ENCODE peak calls at places on chromosomes 11 and 22, in five cellular contexts. One of them, this sample, is unnamed.

GRCh38 chr22:35380537-35381423 is at the start of gene HMOX1:
- DNase-seq in fibroblast of lung: peak
- DNase-seq in kidney: peak
- DNase-seq in GM03348: peak
- DNase-seq in iris pigment epithelial cell: peak
- DNase-seq in this sample: peak

GRCh38 chr11:40328890-40329617 is 1130.4 kb downstream of the LRRC4C start:
- DNase-seq in fibroblast of lung: peak
- DNase-seq in kidney: peak
- DNase-seq in GM03348: peak
- DNase-seq in iris pigment epithelial cell: peak
- DNase-seq in this sample: peak

GRCh38 chr11:64762916-64763803 is 3.4 kb upstream of the PYGM start:
- DNase-seq in fibroblast of lung: peak
- DNase-seq in kidney: peak
- DNase-seq in GM03348: no peak
- DNase-seq in iris pigment epithelial cell: peak
- DNase-seq in this sample: peak

GRCh38 chr11:62179995-62180394 is 10.0 kb upstream of the SCGB1D1 start:
- DNase-seq in fibroblast of lung: no peak
- DNase-seq in kidney: no peak
- DNase-seq in GM03348: no peak
- DNase-seq in iris pigment epithelial cell: no peak
- DNase-seq in this sample: no peak

GRCh38 chr11:113725411-113725810 is 19.3 kb upstream of the TMPRSS5 start:
- DNase-seq in fibroblast of lung: no peak
- DNase-seq in kidney: no peak
- DNase-seq in GM03348: no peak
- DNase-seq in iris pigment epithelial cell: no peak
- DNase-seq in this sample: no peak

GRCh38 chr22:22110548-22111266 is 128.1 kb upstream of the TOP3B start:
- DNase-seq in fibroblast of lung: peak
- DNase-seq in kidney: peak
- DNase-seq in GM03348: peak
- DNase-seq in iris pigment epithelial cell: peak
- DNase-seq in this sample: peak

GRCh38 chr11:118939412-118939915 is 13.7 kb upstream of the BCL9L start:
- DNase-seq in fibroblast of lung: no peak
- DNase-seq in kidney: peak
- DNase-seq in GM03348: no peak
- DNase-seq in iris pigment epithelial cell: no peak
- DNase-seq in this sample: no peak

GRCh38 chr11:64385953-64386704 is 27.2 kb downstream of the RPS6KA4 start:
- DNase-seq in fibroblast of lung: no peak
- DNase-seq in kidney: no peak
- DNase-seq in GM03348: no peak
- DNase-seq in iris pigment epithelial cell: peak
- DNase-seq in this sample: peak

GRCh38 chr11:1921576-1922141 is 2.2 kb downstream of the TNNT3 start:
- DNase-seq in fibroblast of lung: peak
- DNase-seq in kidney: no peak
- DNase-seq in GM03348: peak
- DNase-seq in iris pigment epithelial cell: peak
- DNase-seq in this sample: no peak

GRCh38 chr11:127334466-127334865 is 333.9 kb upstream of the KIRREL3 start:
- DNase-seq in fibroblast of lung: no peak
- DNase-seq in kidney: no peak
- DNase-seq in GM03348: no peak
- DNase-seq in iris pigment epithelial cell: no peak
- DNase-seq in this sample: no peak

GRCh38 chr22:22882033-22882717 is 5.4 kb upstream of the IGLL5 start:
- DNase-seq in fibroblast of lung: no peak
- DNase-seq in kidney: peak
- DNase-seq in GM03348: peak
- DNase-seq in iris pigment epithelial cell: peak
- DNase-seq in this sample: no peak

GRCh38 chr11:111193924-111194490 is 51.5 kb upstream of the POU2AF2 start:
- DNase-seq in fibroblast of lung: no peak
- DNase-seq in kidney: no peak
- DNase-seq in GM03348: no peak
- DNase-seq in iris pigment epithelial cell: no peak
- DNase-seq in this sample: no peak

GRCh38 chr11:16252373-16252772 is 104.0 kb downstream of the SOX6 start:
- DNase-seq in fibroblast of lung: peak
- DNase-seq in kidney: no peak
- DNase-seq in GM03348: no peak
- DNase-seq in iris pigment epithelial cell: peak
- DNase-seq in this sample: peak

GRCh38 chr22:40855104-40855959 is 1.1 kb downstream of the ST13 start:
- DNase-seq in fibroblast of lung: peak
- DNase-seq in kidney: no peak
- DNase-seq in GM03348: peak
- DNase-seq in iris pigment epithelial cell: peak
- DNase-seq in this sample: peak

GRCh38 chr22:44578115-44578457 is 80.1 kb upstream of the RTL6 start:
- DNase-seq in fibroblast of lung: no peak
- DNase-seq in kidney: no peak
- DNase-seq in GM03348: no peak
- DNase-seq in iris pigment epithelial cell: no peak
- DNase-seq in this sample: no peak

GRCh38 chr11:134341805-134342571 is 10.2 kb downstream of the GLB1L2 start:
- DNase-seq in fibroblast of lung: no peak
- DNase-seq in kidney: peak
- DNase-seq in GM03348: no peak
- DNase-seq in iris pigment epithelial cell: no peak
- DNase-seq in this sample: no peak

GRCh38 chr11:15761235-15761634 is 595.1 kb downstream of the SOX6 start:
- DNase-seq in fibroblast of lung: no peak
- DNase-seq in kidney: no peak
- DNase-seq in GM03348: no peak
- DNase-seq in iris pigment epithelial cell: no peak
- DNase-seq in this sample: no peak

GRCh38 chr11:76542436-76542835 is 97.6 kb downstream of the EMSY start:
- DNase-seq in fibroblast of lung: no peak
- DNase-seq in kidney: no peak
- DNase-seq in GM03348: no peak
- DNase-seq in iris pigment epithelial cell: no peak
- DNase-seq in this sample: no peak

GRCh38 chr22:49760630-49761571 is 66.8 kb downstream of the BRD1 start:
- DNase-seq in fibroblast of lung: no peak
- DNase-seq in kidney: peak
- DNase-seq in GM03348: no peak
- DNase-seq in iris pigment epithelial cell: no peak
- DNase-seq in this sample: no peak

GRCh38 chr22:22380098-22381030 is 128.2 kb downstream of the ZNF280B start:
- DNase-seq in fibroblast of lung: no peak
- DNase-seq in kidney: no peak
- DNase-seq in GM03348: no peak
- DNase-seq in iris pigment epithelial cell: no peak
- DNase-seq in this sample: no peak

GRCh38 chr11:20201231-20201630 is 41.0 kb upstream of the DBX1 start:
- DNase-seq in fibroblast of lung: no peak
- DNase-seq in kidney: no peak
- DNase-seq in GM03348: no peak
- DNase-seq in iris pigment epithelial cell: no peak
- DNase-seq in this sample: no peak

GRCh38 chr11:43222215-43222614 is 89.6 kb upstream of the API5 start:
- DNase-seq in fibroblast of lung: no peak
- DNase-seq in kidney: no peak
- DNase-seq in GM03348: peak
- DNase-seq in iris pigment epithelial cell: no peak
- DNase-seq in this sample: no peak

GRCh38 chr11:75272821-75273301 is 32.3 kb downstream of the TPBGL start:
- DNase-seq in fibroblast of lung: no peak
- DNase-seq in kidney: peak
- DNase-seq in GM03348: no peak
- DNase-seq in iris pigment epithelial cell: no peak
- DNase-seq in this sample: no peak

GRCh38 chr22:32771761-32772160 is 29.7 kb upstream of the TIMP3 start:
- DNase-seq in fibroblast of lung: no peak
- DNase-seq in kidney: no peak
- DNase-seq in GM03348: no peak
- DNase-seq in iris pigment epithelial cell: no peak
- DNase-seq in this sample: no peak

GRCh38 chr11:9747816-9748215 is 83.9 kb downstream of the SWAP70 start:
- DNase-seq in fibroblast of lung: no peak
- DNase-seq in kidney: no peak
- DNase-seq in GM03348: no peak
- DNase-seq in iris pigment epithelial cell: no peak
- DNase-seq in this sample: no peak

GRCh38 chr22:49642741-49643140 is 184.9 kb downstream of the BRD1 start:
- DNase-seq in fibroblast of lung: no peak
- DNase-seq in kidney: no peak
- DNase-seq in GM03348: no peak
- DNase-seq in iris pigment epithelial cell: no peak
- DNase-seq in this sample: no peak

GRCh38 chr22:20579273-20580120 is 72.1 kb downstream of the MED15 start:
- DNase-seq in fibroblast of lung: no peak
- DNase-seq in kidney: no peak
- DNase-seq in GM03348: no peak
- DNase-seq in iris pigment epithelial cell: no peak
- DNase-seq in this sample: no peak

This sample was measured in mesenchymal stem cell.